ENCODE peak calls at places on chromosome 20, in five cellular contexts. A is K562, S is H1, T is HepG2, X is SK-N-SH. O is an unnamed sample.
A peak's percentile ranks its signal among the peaks of the same experiment; 100 is the strongest.

GRCh38 chr20:58651823-58652605 is 931 bp downstream of the STX16 start:
- DNase-seq in A (peak; percentile 72), S (peak; percentile 66), T (peak; percentile 54), X (peak; percentile 69), O (peak; percentile 64)

GRCh38 chr20:61251529-61252393 is at the start of gene CDH4:
- DNase-seq in A (no peak), S (peak; percentile 65), T (no peak), X (peak; percentile 63), O (no peak)

GRCh38 chr20:35615667-35616464 is at the start of gene SPAG4:
- DNase-seq in A (peak; percentile 100), S (peak; percentile 100), T (no peak), X (peak; percentile 100), O (no peak)

GRCh38 chr20:49310695-49311094 is 32.8 kb upstream of the ZNFX1 start:
- DNase-seq in A (no peak), S (no peak), T (peak; percentile 61), X (no peak), O (no peak)

GRCh38 chr20:2022163-2022562 is 28.3 kb upstream of the PDYN start:
- DNase-seq in A (no peak), S (no peak), T (no peak), X (no peak), O (no peak)

GRCh38 chr20:16129411-16129810 is 443.8 kb downstream of the KIF16B start:
- DNase-seq in A (no peak), S (no peak), T (no peak), X (no peak), O (no peak)

GRCh38 chr20:51661609-51662178 is 106.5 kb downstream of the ATP9A start:
- DNase-seq in A (no peak), S (no peak), T (peak; percentile 95), X (no peak), O (no peak)

GRCh38 chr20:4192378-4193048 is 177.2 kb upstream of the RNF24 start:
- DNase-seq in A (peak; percentile 87), S (no peak), T (no peak), X (no peak), O (no peak)

GRCh38 chr20:4443016-4443415 is 278.7 kb upstream of the PRND start:
- DNase-seq in A (no peak), S (no peak), T (no peak), X (no peak), O (no peak)

GRCh38 chr20:59725476-59726119 is 121.3 kb downstream of the PHACTR3 start:
- DNase-seq in A (no peak), S (no peak), T (no peak), X (no peak), O (no peak)

GRCh38 chr20:52261792-52262191 is 70.2 kb upstream of the ZFP64 start:
- DNase-seq in A (no peak), S (no peak), T (no peak), X (no peak), O (no peak)

GRCh38 chr20:49982346-49983122 is at the start of gene SNAI1:
- DNase-seq in A (peak; percentile 93), S (peak; percentile 87), T (peak; percentile 86), X (peak; percentile 98), O (peak; percentile 100)

GRCh38 chr20:43529051-43529450 is 21.6 kb downstream of the L3MBTL1 start:
- DNase-seq in A (no peak), S (no peak), T (no peak), X (no peak), O (no peak)

GRCh38 chr20:10763117-10763516 is 89.3 kb upstream of the JAG1 start:
- DNase-seq in A (no peak), S (no peak), T (no peak), X (no peak), O (no peak)

GRCh38 chr20:10719740-10720380 is 46.1 kb upstream of the JAG1 start:
- DNase-seq in A (no peak), S (no peak), T (peak; percentile 46), X (no peak), O (no peak)

GRCh38 chr20:31566332-31566657 is 38.8 kb upstream of the ID1 start:
- DNase-seq in A (no peak), S (no peak), T (no peak), X (no peak), O (no peak)

GRCh38 chr20:58246346-58246745 is 17.9 kb upstream of the ANKRD60 start:
- DNase-seq in A (no peak), S (no peak), T (peak; percentile 61), X (no peak), O (no peak)

GRCh38 chr20:57211949-57212889 is 54.2 kb downstream of the BMP7 start:
- DNase-seq in A (no peak), S (peak; percentile 75), T (peak; percentile 18), X (no peak), O (no peak)

GRCh38 chr20:53216856-53217576 is 244.9 kb downstream of the TSHZ2 start:
- DNase-seq in A (peak; percentile 83), S (peak; percentile 97), T (peak; percentile 50), X (peak; percentile 79), O (peak; percentile 52)

GRCh38 chr20:43389839-43390626 is 67.7 kb upstream of the SRSF6 start:
- DNase-seq in A (peak; percentile 73), S (peak; percentile 92), T (no peak), X (peak; percentile 68), O (no peak)

GRCh38 chr20:59032713-59033059 is 551 bp upstream of the ATP5F1E start:
- DNase-seq in A (no peak), S (no peak), T (peak; percentile 54), X (peak; percentile 64), O (no peak)

GRCh38 chr20:59752101-59752586 is 147.8 kb downstream of the PHACTR3 start:
- DNase-seq in A (no peak), S (no peak), T (no peak), X (no peak), O (peak; percentile 73)

GRCh38 chr20:3318226-3318884 is 79.4 kb upstream of the SLC4A11 start:
- DNase-seq in A (no peak), S (no peak), T (no peak), X (no peak), O (no peak)

GRCh38 chr20:219290-220115 is 7.6 kb upstream of the DEFB129 start:
- DNase-seq in A (no peak), S (no peak), T (peak; percentile 43), X (peak; percentile 34), O (no peak)

GRCh38 chr20:41336711-41337492 is 3.7 kb upstream of the LPIN3 start:
- DNase-seq in A (no peak), S (no peak), T (no peak), X (no peak), O (no peak)

GRCh38 chr20:41344477-41344876 is 3.9 kb downstream of the LPIN3 start:
- DNase-seq in A (no peak), S (no peak), T (no peak), X (peak; percentile 13), O (no peak)

GRCh38 chr20:41339957-41340326 is 679 bp upstream of the LPIN3 start:
- DNase-seq in A (peak; percentile 86), S (peak; percentile 99), T (peak; percentile 81), X (peak; percentile 87), O (peak; percentile 82)

GRCh38 chr20:41342474-41343464 is 2.1 kb downstream of the LPIN3 start:
- DNase-seq in A (no peak), S (no peak), T (no peak), X (no peak), O (no peak)

DNA sequence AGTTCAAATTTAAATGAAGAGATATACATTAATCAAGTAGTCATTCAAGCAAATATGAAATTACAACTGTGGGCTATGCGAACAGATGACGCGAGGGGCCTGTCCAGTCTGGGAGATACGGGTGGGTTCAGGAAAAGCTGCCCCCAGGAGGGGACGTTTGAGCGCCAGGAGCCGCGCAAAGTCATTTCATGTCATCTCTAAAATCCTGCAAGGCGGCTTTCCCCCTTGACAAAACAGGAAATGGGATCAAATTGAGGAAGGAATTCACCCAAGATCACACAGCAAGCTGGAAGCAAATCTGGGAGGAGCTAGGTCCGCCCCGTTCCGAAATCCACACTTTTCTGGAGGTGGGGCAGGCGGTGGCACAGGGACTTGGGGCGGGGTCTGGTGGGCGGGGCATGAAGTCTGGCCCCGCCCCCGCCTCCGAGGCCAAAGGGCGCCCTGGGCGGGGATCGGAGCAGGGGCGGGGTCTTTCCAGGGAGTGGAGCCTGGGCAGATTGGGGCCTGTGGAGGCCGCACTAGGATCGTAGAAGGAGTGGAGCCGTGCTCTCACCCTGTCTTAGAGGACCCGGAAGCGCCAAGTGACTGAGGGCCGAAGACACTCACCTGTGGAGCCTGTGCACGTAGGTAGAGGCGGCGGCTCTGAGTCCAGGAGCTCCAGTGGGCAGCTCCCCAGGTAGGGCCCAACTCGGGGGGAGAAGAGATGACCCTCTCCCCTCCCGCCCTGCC is at the start of gene LPIN3:
- DNase-seq in A (peak; percentile 98), S (peak; percentile 91), T (peak; percentile 92), X (peak; percentile 84), O (no peak)
- TF ChIP-seq POLR2AphosphoS5 in A (peak; percentile 41), S (peak; percentile 71), T (peak; percentile 90), X (no peak), O (no peak)

GRCh38 chr20:22385602-22386299 is 198.6 kb downstream of the FOXA2 start:
- DNase-seq in A (peak; percentile 10), S (no peak), T (peak; percentile 75), X (no peak), O (no peak)
- TF ChIP-seq TAF1 in A (no peak), S (no peak), T (no peak), X (no peak), O (no peak)

GRCh38 chr20:38258545-38259223 is 1.9 kb downstream of the KIAA1755 start:
- DNase-seq in A (no peak), S (no peak), T (no peak), X (no peak), O (no peak)

GRCh38 chr20:38256021-38256420 is 4.5 kb downstream of the KIAA1755 start:
- DNase-seq in A (no peak), S (no peak), T (no peak), X (no peak), O (no peak)

GRCh38 chr20:38252292-38253288 is 7.9 kb downstream of the KIAA1755 start:
- DNase-seq in A (no peak), S (no peak), T (no peak), X (no peak), O (no peak)

GRCh38 chr20:38256966-38257365 is 3.6 kb downstream of the KIAA1755 start:
- DNase-seq in A (no peak), S (no peak), T (no peak), X (no peak), O (no peak)

DNA sequence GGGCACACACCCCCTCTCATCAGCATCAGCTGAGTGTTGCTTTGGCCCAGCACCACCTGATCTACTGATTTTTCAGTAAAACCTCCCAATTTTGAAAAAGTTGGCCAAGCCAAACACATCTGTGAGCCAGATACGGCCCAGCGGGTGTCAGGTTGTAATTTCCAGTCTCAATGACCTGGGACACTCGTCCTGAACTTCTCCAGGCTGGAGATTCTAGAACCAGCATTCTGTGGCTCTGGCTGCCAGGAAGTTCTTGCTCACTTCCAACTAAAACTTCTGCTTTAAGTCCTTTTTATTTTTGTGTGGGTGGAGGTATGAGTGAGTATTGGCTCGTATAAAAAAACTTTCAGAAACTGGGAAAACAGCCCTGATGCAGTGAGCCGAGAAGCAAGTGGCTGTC is 5.1 kb downstream of the KIAA1755 start:
- DNase-seq in A (no peak), S (no peak), T (no peak), X (no peak), O (no peak)
- TF ChIP-seq POLR2AphosphoS5 in A (no peak), S (no peak), T (no peak), X (no peak), O (no peak)

DNA sequence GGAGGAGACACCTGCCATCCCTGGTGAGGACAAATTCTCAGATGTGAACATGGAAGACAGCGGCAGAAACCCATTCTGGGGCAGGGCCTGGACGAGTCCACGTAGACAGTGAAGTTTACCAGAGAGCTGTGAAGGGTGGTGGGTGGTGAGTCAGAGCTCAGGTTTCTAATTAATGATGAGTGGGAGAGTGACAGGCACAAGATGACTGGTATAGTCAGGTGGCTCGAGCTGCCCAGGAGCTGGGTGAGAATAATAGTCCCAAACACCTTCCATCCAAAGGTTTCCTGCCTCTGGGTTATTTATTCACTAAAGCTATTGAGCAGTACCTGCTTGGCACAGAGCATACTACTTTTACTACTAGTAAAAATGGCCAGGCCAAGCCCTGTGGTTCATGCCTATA is 6.0 kb downstream of the TLDC2 start:
- DNase-seq in A (no peak), S (no peak), T (no peak), X (no peak), O (no peak)
- TF ChIP-seq TAF1 in A (no peak), S (no peak), T (no peak), X (no peak), O (no peak)

O was measured in GM12892.